ENCODE peak calls at places on chromosomes 12 and 14, in five cellular contexts. Z is IMR-90, G is WTC11, U is A549, I is H1. V is an unnamed sample.

GRCh38 chr14:54136894-54137665 is 180.5 kb upstream of the BMP4 start:
- DNase-seq in Z (no peak), G (no peak), U (no peak), I (no peak), V (peak)

GRCh38 chr12:63811755-63812154 is 32.0 kb downstream of the RXYLT1 start:
- DNase-seq in Z (no peak), G (no peak), U (no peak), I (no peak), V (no peak)

GRCh38 chr12:65695077-65695865 is 129.0 kb upstream of the HMGA2 start:
- DNase-seq in Z (peak), G (no peak), U (peak), I (no peak), V (peak)

GRCh38 chr12:117228239-117228638 is 38.0 kb upstream of the FBXO21 start:
- DNase-seq in Z (no peak), G (no peak), U (peak), I (no peak), V (no peak)

GRCh38 chr14:66105819-66106218 is 380.4 kb upstream of the CCDC196 start:
- DNase-seq in Z (no peak), G (no peak), U (no peak), I (no peak), V (no peak)

GRCh38 chr12:109947511-109947910 is 47.4 kb downstream of the TCHP start:
- DNase-seq in Z (peak), G (no peak), U (no peak), I (no peak), V (no peak)

GRCh38 chr12:69657376-69658137 is 41.5 kb downstream of the BEST3 start:
- DNase-seq in Z (peak), G (no peak), U (no peak), I (no peak), V (peak)

GRCh38 chr12:124391340-124392261 is 96.7 kb downstream of the RFLNA start:
- DNase-seq in Z (peak), G (no peak), U (no peak), I (no peak), V (no peak)

GRCh38 chr12:128069359-128069997 is 197.5 kb upstream of the TMEM132C start:
- DNase-seq in Z (peak), G (peak), U (peak), I (peak), V (peak)

GRCh38 chr14:60204104-60204842 is 39.1 kb upstream of the DHRS7 start:
- DNase-seq in Z (no peak), G (no peak), U (no peak), I (no peak), V (no peak)

GRCh38 chr12:47841506-47841905 is 21.8 kb upstream of the HDAC7 start:
- DNase-seq in Z (peak), G (no peak), U (no peak), I (no peak), V (no peak)

GRCh38 chr14:104678346-104678745 is 11.1 kb upstream of the INF2 start:
- DNase-seq in Z (peak), G (no peak), U (no peak), I (peak), V (no peak)

GRCh38 chr12:120905856-120906384 is 1.8 kb upstream of the SPPL3 start:
- DNase-seq in Z (no peak), G (no peak), U (no peak), I (no peak), V (no peak)

GRCh38 chr12:123478762-123479161 is 20.8 kb downstream of the SNRNP35 start:
- DNase-seq in Z (peak), G (no peak), U (no peak), I (no peak), V (no peak)

GRCh38 chr14:20435454-20436362 is at the start of gene KLHL33:
- DNase-seq in Z (no peak), G (peak), U (no peak), I (no peak), V (no peak)

GRCh38 chr12:67042697-67043131 is 226.4 kb upstream of the CAND1 start:
- DNase-seq in Z (peak), G (peak), U (peak), I (no peak), V (no peak)

GRCh38 chr12:104615048-104615561 is 158.4 kb downstream of the CHST11 start:
- DNase-seq in Z (no peak), G (no peak), U (no peak), I (no peak), V (no peak)

GRCh38 chr12:92039048-92039447 is 106.6 kb downstream of the BTG1 start:
- DNase-seq in Z (no peak), G (no peak), U (no peak), I (no peak), V (no peak)

GRCh38 chr12:6426882-6427671 is 17.7 kb upstream of the CD27 start:
- DNase-seq in Z (no peak), G (no peak), U (no peak), I (no peak), V (no peak)

DNA sequence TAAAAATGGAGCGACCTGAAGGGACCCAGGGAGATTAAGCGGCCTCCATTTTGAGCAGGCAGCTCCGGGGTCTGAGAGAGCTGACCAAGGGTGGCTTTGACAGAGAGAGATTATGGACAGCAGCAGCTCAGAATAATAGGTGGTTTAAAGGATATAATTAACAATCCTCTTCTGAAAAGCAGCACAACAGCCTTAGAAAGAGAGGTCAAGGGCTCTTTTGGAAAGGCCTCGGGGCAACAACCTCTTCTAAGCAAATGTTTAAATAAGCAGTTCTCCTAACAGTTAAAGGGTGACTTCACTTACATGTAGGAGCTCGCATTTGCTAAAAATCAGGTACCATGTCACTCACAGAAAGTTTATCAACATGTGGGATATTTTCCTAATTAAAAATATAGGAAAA is 87.2 kb upstream of the FRMD6 start:
- DNase-seq in Z (no peak), G (no peak), U (no peak), I (no peak), V (no peak)
- TF ChIP-seq USF2 in Z (no peak), G (no peak), U (no peak), I (no peak), V (no peak)

DNA sequence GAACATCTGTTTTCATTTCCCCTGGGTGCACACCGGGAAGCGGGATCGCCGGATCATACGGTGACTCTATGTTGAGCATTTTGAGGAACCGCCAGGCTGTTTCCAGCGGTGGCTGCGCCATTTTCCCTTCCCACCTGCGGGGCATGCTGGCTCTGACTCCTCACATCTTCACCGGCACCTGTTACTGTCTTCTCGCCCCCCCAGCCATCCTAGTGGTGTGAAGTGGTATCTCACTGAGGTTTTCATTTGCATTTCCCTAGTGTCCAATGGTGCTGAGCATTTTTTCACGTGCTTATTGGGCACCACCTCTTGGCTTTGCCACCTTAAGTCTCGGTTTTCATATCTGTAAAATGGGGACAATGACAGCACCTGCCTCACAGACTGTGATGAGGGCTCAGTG is 44.1 kb upstream of the EML1 start:
- DNase-seq in Z (no peak), G (no peak), U (no peak), I (no peak), V (no peak)
- TF ChIP-seq USF2 in Z (no peak), G (no peak), U (no peak), I (no peak), V (no peak)

GRCh38 chr12:4278582-4278939 is 5.0 kb downstream of the CCND2 start:
- DNase-seq in Z (no peak), G (no peak), U (no peak), I (peak), V (no peak)
- TF ChIP-seq USF2 in Z (no peak), G (no peak), U (no peak), I (no peak), V (no peak)

GRCh38 chr12:58584885-58585284 is 335.4 kb downstream of the LRIG3 start:
- DNase-seq in Z (peak), G (no peak), U (no peak), I (no peak), V (no peak)
- TF ChIP-seq USF2 in Z (no peak), G (no peak), U (no peak), I (no peak), V (no peak)

GRCh38 chr12:101782544-101782855 is 43.2 kb upstream of the SYCP3 start:
- DNase-seq in Z (peak), G (no peak), U (no peak), I (no peak), V (no peak)

GRCh38 chr12:101783838-101784237 is 44.6 kb upstream of the SYCP3 start:
- DNase-seq in Z (no peak), G (no peak), U (no peak), I (no peak), V (no peak)

GRCh38 chr12:101784376-101784775 is 45.1 kb upstream of the SYCP3 start:
- DNase-seq in Z (no peak), G (no peak), U (no peak), I (no peak), V (no peak)

GRCh38 chr12:101781834-101782543 is 42.7 kb upstream of the SYCP3 start:
- DNase-seq in Z (peak), G (no peak), U (no peak), I (no peak), V (no peak)

GRCh38 chr12:101783150-101783549 is 43.9 kb upstream of the SYCP3 start:
- DNase-seq in Z (no peak), G (no peak), U (no peak), I (no peak), V (no peak)
- TF ChIP-seq USF2 in Z (no peak), G (no peak), U (no peak), I (no peak), V (no peak)

DNA sequence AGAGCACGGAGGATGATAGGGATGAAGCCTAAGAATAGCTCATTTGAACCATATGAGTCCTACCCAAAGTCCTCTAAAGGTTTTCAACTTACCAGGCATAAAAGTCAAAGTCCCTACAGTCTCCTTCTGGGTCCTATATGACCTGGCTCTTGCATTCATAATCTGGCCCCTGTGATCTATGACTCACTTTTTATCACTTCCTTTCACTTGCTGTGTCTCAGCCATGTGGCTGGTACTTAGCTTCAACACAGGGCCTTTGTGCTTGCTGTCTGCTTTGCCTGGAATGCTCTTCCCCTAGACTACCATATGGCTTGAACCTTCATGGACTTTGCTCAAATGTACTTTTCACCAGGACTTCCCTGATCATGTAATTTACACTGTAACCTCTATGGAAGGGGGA is 137.6 kb upstream of the TMTC1 start:
- DNase-seq in Z (peak), G (no peak), U (no peak), I (no peak), V (peak)
- TF ChIP-seq USF2 in Z (no peak), G (no peak), U (no peak), I (no peak), V (no peak)

GRCh38 chr12:32566663-32567634 is 112.2 kb upstream of the DNM1L start:
- DNase-seq in Z (peak), G (no peak), U (no peak), I (no peak), V (no peak)
- TF ChIP-seq USF2 in Z (no peak), G (no peak), U (no peak), I (no peak), V (no peak)